ENCODE peak calls at places on chromosomes 13 and 19, in seven cellular contexts. Y is type B pancreatic cell, E is neural crest cell, L is fibroblast of the aortic adventitia, R is spleen, T is tibial nerve, P is astrocyte of the cerebellum. D is an unnamed sample.
A peak's percentile ranks its signal among the peaks of the same experiment; 100 is the strongest.

GRCh38 chr13:47959468-47960088 is 41.5 kb downstream of the SUCLA2 start:
- DNase-seq in P (no peak), L (no peak), R (no peak), T (no peak), Y (no peak), E (no peak), D (no peak)

GRCh38 chr19:2325261-2326046 is 2.9 kb downstream of the LSM7 start:
- DNase-seq in R (peak; percentile 86), E (no peak), T (no peak), L (no peak), P (no peak), Y (no peak), D (no peak)

GRCh38 chr19:30649149-30649548 is 277.0 kb downstream of the ZNF536 start:
- DNase-seq in R (no peak), Y (no peak), T (no peak), P (no peak), E (no peak), L (no peak), D (no peak)

GRCh38 chr13:23268441-23268840 is 87.7 kb downstream of the SGCG start:
- DNase-seq in E (no peak), T (no peak), P (no peak), Y (no peak), R (no peak), L (no peak), D (no peak)

GRCh38 chr13:30438286-30438685 is 16.0 kb downstream of the UBE2L5 start:
- DNase-seq in R (no peak), P (no peak), T (no peak), Y (no peak), L (no peak), E (no peak), D (no peak)

GRCh38 chr19:55563261-55563690 is 17.4 kb downstream of the ZNF579 start:
- DNase-seq in R (no peak), T (no peak), L (peak; percentile 47), P (no peak), Y (no peak), E (no peak), D (no peak)

GRCh38 chr13:40666905-40667621 is 622 bp upstream of the FOXO1 start:
- DNase-seq in T (no peak), L (no peak), R (peak; percentile 94), P (no peak), Y (no peak), E (peak; percentile 66), D (no peak)

GRCh38 chr19:16604615-16605014 is 23.4 kb downstream of the MED26 start:
- DNase-seq in Y (no peak), E (no peak), T (no peak), L (no peak), P (no peak), R (no peak), D (no peak)

GRCh38 chr13:71218960-71219359 is 648.0 kb downstream of the DACH1 start:
- DNase-seq in P (no peak), R (no peak), E (no peak), L (no peak), Y (no peak), T (no peak), D (no peak)

DNA sequence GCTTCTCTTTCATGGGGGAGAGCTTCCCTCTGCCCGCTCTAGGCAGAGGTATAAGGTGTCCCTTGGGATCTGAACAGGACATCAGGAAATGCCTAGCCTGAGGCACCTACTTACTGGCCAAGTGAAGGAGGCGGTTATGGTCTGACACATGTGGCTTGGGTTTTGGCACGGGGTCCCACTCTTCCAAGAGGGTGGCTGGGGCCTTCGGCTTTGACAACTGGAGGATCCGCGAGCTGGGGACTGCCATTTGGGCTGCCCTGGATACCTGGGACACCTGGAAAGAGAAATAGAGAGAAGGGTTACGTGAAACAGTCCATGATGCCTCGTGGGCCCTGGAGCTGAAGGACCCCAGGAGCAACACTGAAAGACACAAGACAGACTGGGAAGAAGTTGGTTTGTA is 22.4 kb upstream of the MIER2 start:
- DNase-seq in Y (no peak), L (no peak), E (no peak), T (no peak), R (peak; percentile 44), P (no peak), D (no peak)
- TF ChIP-seq CTCF in Y (no peak), L (no peak), E (no peak), T (no peak), R (no peak), P (no peak), D (no peak)

DNA sequence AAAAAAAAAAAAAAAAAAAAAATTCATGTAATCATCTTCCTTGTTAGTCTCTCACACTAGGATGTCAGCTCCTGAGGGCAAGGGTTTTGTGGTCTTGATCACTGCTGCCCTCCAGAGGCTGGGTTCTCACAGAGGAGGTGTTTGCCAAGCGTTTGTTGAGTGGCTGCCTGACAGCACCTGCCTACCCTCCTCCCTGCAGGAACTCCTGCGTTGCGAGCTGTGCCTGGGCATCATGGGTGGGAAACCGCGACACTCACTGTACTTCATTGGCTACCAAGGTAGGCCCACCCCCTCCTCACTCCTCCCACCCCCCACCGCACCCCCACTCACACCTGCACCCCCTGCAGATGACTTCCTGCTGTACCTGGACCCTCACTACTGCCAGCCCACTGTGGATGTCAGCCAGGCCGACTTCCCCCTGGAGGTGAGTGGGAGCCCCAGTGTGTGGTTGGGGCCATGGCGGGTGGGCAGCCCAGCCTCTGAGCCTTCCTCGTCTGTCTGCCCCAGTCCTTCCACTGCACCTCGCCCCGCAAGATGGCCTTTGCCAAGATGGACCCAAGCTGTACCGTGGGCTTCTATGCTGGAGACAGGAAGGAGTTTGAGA is 8.1 kb downstream of the ATG4D start:
- DNase-seq in R (no peak), Y (no peak), P (no peak), T (no peak), L (peak; percentile 42), E (no peak), D (no peak)
- TF ChIP-seq CTCF in R (no peak), Y (peak; percentile 15), P (no peak), T (no peak), L (peak; percentile 29), E (no peak), D (peak; percentile 4)

GRCh38 chr13:51832471-51833152 is 12.4 kb downstream of the TMEM272 start:
- DNase-seq in E (no peak), L (peak; percentile 52), T (peak; percentile 39), R (no peak), Y (no peak), P (no peak), D (no peak)
- TF ChIP-seq CTCF in E (peak; percentile 39), L (peak; percentile 43), T (peak; percentile 36), R (peak; percentile 19), Y (peak; percentile 52), P (no peak), D (peak; percentile 57)

GRCh38 chr19:40521276-40521675 is 54.5 kb downstream of the SPTBN4 start:
- DNase-seq in R (no peak), P (no peak), E (no peak), Y (no peak), T (no peak), L (peak; percentile 55), D (no peak)
- TF ChIP-seq CTCF in R (no peak), P (peak; percentile 45), E (no peak), Y (peak; percentile 34), T (peak; percentile 8), L (peak; percentile 62), D (peak; percentile 49)

GRCh38 chr19:42239544-42240220 is 2.7 kb downstream of the GSK3A start:
- DNase-seq in T (no peak), R (no peak), Y (no peak), P (no peak), E (no peak), L (no peak), D (no peak)
- TF ChIP-seq CTCF in T (no peak), R (no peak), Y (no peak), P (no peak), E (no peak), L (no peak), D (no peak)